ENCODE peak calls at places on chromosomes 1 and 21, in ten cellular contexts. X is left lung, H is fibroblast of mammary gland, K is progenitor cell of endocrine pancreas, Q is B cell, I is IMR-90, G is endothelial cell, P is epithelial cell of esophagus, V is lower lobe of right lung, L is ovary. C is an unnamed sample.

GRCh38 chr1:184513966-184514365 is 127.1 kb downstream of the C1orf21 start:
- DNase-seq in K (no peak), X (no peak), I (peak), L (no peak), H (peak), P (peak), V (no peak), G (no peak), Q (no peak), C (no peak)

GRCh38 chr1:29682918-29683314 is 446.6 kb downstream of the PTPRU start:
- DNase-seq in G (no peak), H (no peak), V (no peak), L (no peak), K (no peak), X (no peak), Q (no peak), P (no peak), I (peak), C (no peak)

GRCh38 chr1:24955161-24955560 is 25.1 kb upstream of the RUNX3 start:
- DNase-seq in I (peak), H (peak), P (peak), Q (peak), L (no peak), X (no peak), G (no peak), K (no peak), V (no peak), C (peak)

GRCh38 chr1:53878492-53879105 is 11.0 kb downstream of the YIPF1 start:
- DNase-seq in X (no peak), P (peak), L (no peak), V (no peak), Q (no peak), G (no peak), K (no peak), H (peak), I (peak), C (no peak)

GRCh38 chr1:208791458-208791857 is 547.3 kb upstream of the PLXNA2 start:
- DNase-seq in H (no peak), X (no peak), G (no peak), I (no peak), L (no peak), V (no peak), P (peak), K (no peak), Q (no peak), C (no peak)

GRCh38 chr1:185916866-185917265 is 182.7 kb downstream of the HMCN1 start:
- DNase-seq in H (peak), I (peak), X (no peak), P (peak), G (no peak), K (no peak), L (no peak), V (no peak), Q (no peak), C (no peak)

GRCh38 chr1:231139125-231139649 is 22.7 kb upstream of the TRIM67 start:
- DNase-seq in I (peak), L (no peak), V (no peak), K (no peak), G (no peak), P (peak), X (no peak), H (peak), Q (no peak), C (no peak)

GRCh38 chr21:41171210-41171609 is 3.2 kb downstream of the BACE2 start:
- DNase-seq in V (peak), L (no peak), P (peak), G (no peak), X (peak), I (no peak), H (no peak), Q (no peak), K (no peak), C (no peak)

GRCh38 chr21:44933938-44934260 is 5.9 kb upstream of the SLX9 start:
- DNase-seq in I (no peak), P (no peak), V (no peak), H (no peak), L (no peak), G (no peak), X (no peak), K (no peak), Q (no peak), C (no peak)

GRCh38 chr1:15830284-15830657 is 17.2 kb upstream of the SPEN start:
- DNase-seq in X (no peak), L (no peak), I (no peak), H (no peak), V (no peak), P (no peak), Q (no peak), G (no peak), K (no peak), C (no peak)
- TF ChIP-seq CTCF in X (no peak), L (no peak), I (no peak), H (no peak), V (no peak), P (peak), Q (peak), G (no peak), K (peak), C (no peak)

GRCh38 chr1:117621316-117621715 is 15.5 kb downstream of the TENT5C start:
- DNase-seq in H (no peak), P (no peak), G (no peak), I (no peak), L (no peak), V (no peak), K (no peak), X (no peak), Q (no peak), C (no peak)

GRCh38 chr1:117623698-117624097 is 17.9 kb downstream of the TENT5C start:
- DNase-seq in V (no peak), X (no peak), G (no peak), K (no peak), H (no peak), P (no peak), L (no peak), I (no peak), Q (no peak), C (no peak)

GRCh38 chr1:117623141-117623540 is 17.3 kb downstream of the TENT5C start:
- DNase-seq in I (no peak), X (no peak), Q (no peak), V (no peak), L (no peak), P (no peak), H (no peak), G (no peak), K (no peak), C (no peak)

GRCh38 chr1:117620440-117620839 is 14.6 kb downstream of the TENT5C start:
- DNase-seq in L (no peak), P (no peak), G (no peak), K (no peak), H (no peak), I (no peak), V (no peak), X (no peak), Q (no peak), C (no peak)

DNA sequence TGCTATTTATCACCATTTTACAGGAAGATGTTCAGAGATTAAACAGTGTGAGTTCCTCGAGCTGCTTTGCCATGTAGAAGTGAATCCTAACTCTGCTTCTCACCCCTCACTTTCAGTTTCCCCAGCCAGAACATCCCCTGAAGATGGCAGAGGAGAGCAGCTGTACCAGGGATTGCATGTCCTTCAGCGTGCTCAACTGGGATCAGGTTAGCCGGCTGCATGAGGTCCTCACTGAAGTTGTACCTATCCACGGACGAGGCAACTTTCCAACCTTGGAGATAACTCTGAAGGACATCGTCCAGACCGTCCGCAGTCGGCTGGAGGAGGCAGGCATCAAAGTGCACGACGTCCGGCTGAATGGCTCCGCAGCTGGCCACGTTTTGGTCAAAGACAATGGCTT is 16.9 kb downstream of the TENT5C start:
- DNase-seq in V (no peak), Q (no peak), L (no peak), P (no peak), X (no peak), K (no peak), I (no peak), G (no peak), H (no peak), C (no peak)
- TF ChIP-seq CTCF in V (no peak), Q (no peak), L (no peak), P (no peak), X (no peak), K (no peak), I (no peak), G (no peak), H (no peak), C (no peak)

DNA sequence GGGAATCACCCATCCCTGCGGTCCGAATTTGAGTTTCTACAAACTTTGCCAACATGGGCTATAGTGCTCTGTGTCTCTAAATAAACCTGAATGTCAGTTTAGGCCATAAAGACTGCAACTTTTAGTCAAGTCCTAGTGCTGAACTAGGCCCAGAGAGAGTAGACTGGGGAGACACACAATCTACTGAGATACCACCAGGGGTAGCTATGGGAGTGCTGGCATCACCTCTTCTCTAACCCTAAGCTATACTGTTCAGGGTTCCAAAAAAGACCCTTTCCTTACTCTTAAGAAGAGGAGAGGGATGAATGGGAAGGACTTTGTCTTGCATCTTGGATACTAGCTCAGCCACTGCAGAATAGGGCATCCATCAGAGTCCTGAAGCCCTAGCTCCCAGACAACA is 866.7 kb upstream of the PRMT6 start:
- DNase-seq in P (no peak), K (no peak), G (no peak), V (no peak), Q (no peak), X (no peak), L (no peak), H (no peak), I (no peak), C (no peak)
- TF ChIP-seq CTCF in P (no peak), K (no peak), G (no peak), V (no peak), Q (no peak), X (no peak), L (no peak), H (no peak), I (no peak), C (no peak)

GRCh38 chr1:85398391-85399064 is 66.4 kb downstream of the DDAH1 start:
- DNase-seq in Q (no peak), I (peak), K (no peak), V (no peak), L (no peak), P (peak), H (peak), G (no peak), X (no peak), C (no peak)

GRCh38 chr1:85396194-85396593 is 68.8 kb downstream of the DDAH1 start:
- DNase-seq in I (no peak), Q (no peak), G (no peak), K (no peak), X (no peak), V (no peak), H (no peak), P (no peak), L (no peak), C (no peak)

GRCh38 chr1:85394130-85394529 is 70.8 kb downstream of the DDAH1 start:
- DNase-seq in K (no peak), V (no peak), X (no peak), P (no peak), L (no peak), I (peak), G (no peak), Q (no peak), H (peak), C (no peak)

GRCh38 chr1:85393490-85393889 is 71.5 kb downstream of the DDAH1 start:
- DNase-seq in K (no peak), I (no peak), X (no peak), H (no peak), L (no peak), V (no peak), Q (no peak), P (no peak), G (no peak), C (no peak)

DNA sequence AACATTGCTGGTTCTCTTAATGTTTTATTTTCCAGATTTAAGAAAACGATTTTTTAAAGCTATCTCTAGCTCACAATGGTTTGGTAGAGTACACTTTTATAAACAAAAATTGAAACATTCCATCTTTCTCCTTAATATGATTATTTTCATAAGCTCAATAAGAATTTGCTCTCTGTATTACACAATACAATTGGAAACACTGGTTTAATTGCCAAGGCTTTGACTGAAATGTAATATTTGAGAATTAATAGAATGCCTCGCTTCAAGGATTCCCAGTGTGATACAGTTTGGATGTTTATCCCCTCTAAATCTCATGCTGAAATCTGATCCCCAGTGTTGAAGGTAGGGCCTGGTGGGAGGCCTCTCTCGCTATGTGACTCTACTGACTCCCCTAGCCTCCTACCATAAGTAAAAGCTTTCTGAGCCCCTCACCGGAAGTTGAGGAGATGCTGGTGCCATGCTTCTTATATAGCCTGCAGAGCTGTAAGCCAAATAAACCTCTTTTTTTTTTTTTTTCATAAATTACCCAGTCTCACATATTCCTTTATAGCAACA is 67.4 kb downstream of the DDAH1 start:
- DNase-seq in Q (no peak), P (no peak), I (peak), L (no peak), H (no peak), G (no peak), K (no peak), V (no peak), X (no peak), C (no peak)
- TF ChIP-seq CTCF in Q (no peak), P (no peak), I (no peak), L (no peak), H (no peak), G (no peak), K (no peak), V (no peak), X (no peak), C (no peak)

DNA sequence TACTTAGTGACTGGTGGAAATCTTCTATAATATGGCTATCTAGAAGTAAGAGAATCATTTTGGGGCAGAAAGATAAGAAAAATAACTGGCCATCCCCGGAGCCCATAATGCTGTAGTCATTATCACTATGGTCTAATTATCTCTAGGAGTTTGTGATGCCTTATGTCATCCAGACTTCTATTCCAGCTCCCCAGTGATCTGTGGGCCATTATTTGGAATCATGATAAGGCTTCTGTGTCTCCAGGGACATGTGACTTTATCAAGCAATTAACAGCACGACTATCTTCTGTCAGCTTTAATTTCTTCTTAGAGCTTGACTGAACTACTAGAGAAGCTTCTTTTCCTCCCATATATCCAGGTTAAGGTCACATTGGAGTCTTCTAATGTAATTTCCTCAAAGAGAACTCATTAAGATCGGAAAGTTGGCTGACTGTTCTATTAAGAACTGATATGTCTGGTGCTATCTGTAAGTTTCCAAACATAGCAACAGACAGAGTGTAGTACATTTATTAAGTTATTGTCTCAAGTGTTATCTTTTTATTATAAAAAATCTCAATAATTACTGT is 100.4 kb downstream of the LHX8 start:
- DNase-seq in L (no peak), V (no peak), K (no peak), P (no peak), Q (no peak), H (no peak), G (no peak), X (no peak), I (no peak), C (no peak)
- TF ChIP-seq CTCF in L (no peak), V (no peak), K (no peak), P (no peak), Q (no peak), H (no peak), G (no peak), X (no peak), I (no peak), C (no peak)

GRCh38 chr1:18883636-18884418 is 18.5 kb downstream of the ALDH4A1 start:
- DNase-seq in Q (peak), L (peak), X (no peak), G (peak), K (peak), H (peak), P (peak), V (peak), I (peak), C (peak)

GRCh38 chr1:18883079-18883478 is 19.3 kb downstream of the ALDH4A1 start:
- DNase-seq in X (no peak), V (no peak), K (no peak), Q (no peak), I (no peak), L (no peak), G (no peak), P (no peak), H (no peak), C (no peak)

GRCh38 chr1:18884727-18885126 is 17.6 kb downstream of the ALDH4A1 start:
- DNase-seq in H (no peak), X (no peak), K (no peak), P (no peak), I (no peak), V (no peak), Q (no peak), L (no peak), G (no peak), C (no peak)

GRCh38 chr1:18885311-18886002 is 16.9 kb downstream of the ALDH4A1 start:
- DNase-seq in G (no peak), L (no peak), H (no peak), Q (no peak), P (no peak), K (no peak), I (no peak), V (no peak), X (no peak), C (no peak)

GRCh38 chr1:18884419-18884717 is 18.0 kb downstream of the ALDH4A1 start:
- DNase-seq in K (no peak), X (no peak), I (no peak), P (no peak), L (no peak), G (no peak), Q (no peak), V (no peak), H (no peak), C (no peak)
- TF ChIP-seq CTCF in K (no peak), X (no peak), I (no peak), P (no peak), L (no peak), G (peak), Q (peak), V (no peak), H (no peak), C (peak)

GRCh38 chr1:157951219-157951618 is 42.2 kb upstream of the KIRREL1 start:
- DNase-seq in L (no peak), X (no peak), V (no peak), Q (no peak), G (no peak), K (no peak), H (no peak), P (no peak), I (no peak), C (no peak)

GRCh38 chr1:157952601-157953000 is 40.8 kb upstream of the KIRREL1 start:
- DNase-seq in Q (no peak), I (no peak), V (no peak), L (no peak), G (no peak), K (no peak), X (no peak), H (no peak), P (no peak), C (no peak)

GRCh38 chr1:157944666-157945280 is 48.7 kb upstream of the KIRREL1 start:
- DNase-seq in L (no peak), I (no peak), P (no peak), H (no peak), Q (no peak), V (no peak), G (no peak), X (no peak), K (no peak), C (no peak)

DNA sequence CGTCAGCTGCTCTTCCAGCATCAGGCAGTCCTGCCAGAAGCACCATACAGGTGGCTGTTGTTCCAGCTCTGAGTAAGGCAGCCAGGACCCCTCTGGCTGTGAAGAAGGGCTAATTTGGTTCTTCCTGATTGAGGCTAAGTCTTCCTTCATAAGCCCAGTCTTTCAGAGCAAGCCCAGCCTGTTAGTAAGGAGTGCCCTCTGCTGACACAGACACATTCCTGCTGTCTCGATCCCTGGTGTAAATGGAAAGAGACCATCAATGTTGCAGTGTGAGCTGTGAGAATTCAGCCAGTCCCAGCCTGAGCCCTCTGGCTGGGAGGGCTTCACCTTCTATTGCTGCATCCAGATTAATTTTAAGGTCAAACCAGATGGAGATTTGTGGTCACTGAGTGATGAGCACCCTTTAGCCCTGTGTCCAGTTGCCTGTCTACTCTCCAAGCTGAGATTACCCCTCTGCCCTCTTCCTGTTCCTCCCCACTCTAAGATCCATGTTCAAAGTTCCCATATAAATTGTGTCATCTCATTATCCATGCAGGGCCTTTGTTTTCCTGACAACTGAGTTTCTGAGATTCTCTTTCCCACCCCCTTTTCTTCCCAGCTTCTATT is 44.8 kb upstream of the KIRREL1 start:
- DNase-seq in G (peak), H (peak), Q (no peak), K (peak), L (no peak), V (no peak), P (peak), I (peak), X (no peak), C (peak)
- TF ChIP-seq CTCF in G (no peak), H (peak), Q (peak), K (peak), L (no peak), V (peak), P (peak), I (peak), X (peak), C (no peak)

DNA sequence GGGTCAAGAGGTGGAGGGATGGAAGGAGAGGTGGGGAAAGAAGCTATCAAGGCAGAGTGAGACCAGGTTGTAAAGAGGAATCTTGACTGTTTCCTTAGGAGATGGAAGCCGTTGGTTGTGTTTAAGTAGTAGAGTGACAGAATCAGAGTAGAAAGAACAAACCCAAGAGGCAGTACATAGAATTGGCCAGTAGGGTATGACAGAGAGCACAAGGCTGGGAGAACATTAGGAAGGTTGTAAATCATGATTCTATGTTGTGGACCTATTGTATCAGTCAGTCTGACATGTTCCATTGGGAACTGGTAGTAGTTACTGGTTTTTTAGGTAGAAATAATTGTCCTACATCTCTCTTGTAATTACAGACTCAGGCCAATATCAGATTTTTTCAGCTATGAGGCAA is 486.9 kb upstream of the USP24 start:
- DNase-seq in G (peak), V (no peak), L (no peak), K (no peak), Q (no peak), I (no peak), P (peak), H (peak), X (no peak), C (no peak)
- TF ChIP-seq CTCF in G (peak), V (peak), L (no peak), K (peak), Q (peak), I (peak), P (peak), H (peak), X (peak), C (peak)

DNA sequence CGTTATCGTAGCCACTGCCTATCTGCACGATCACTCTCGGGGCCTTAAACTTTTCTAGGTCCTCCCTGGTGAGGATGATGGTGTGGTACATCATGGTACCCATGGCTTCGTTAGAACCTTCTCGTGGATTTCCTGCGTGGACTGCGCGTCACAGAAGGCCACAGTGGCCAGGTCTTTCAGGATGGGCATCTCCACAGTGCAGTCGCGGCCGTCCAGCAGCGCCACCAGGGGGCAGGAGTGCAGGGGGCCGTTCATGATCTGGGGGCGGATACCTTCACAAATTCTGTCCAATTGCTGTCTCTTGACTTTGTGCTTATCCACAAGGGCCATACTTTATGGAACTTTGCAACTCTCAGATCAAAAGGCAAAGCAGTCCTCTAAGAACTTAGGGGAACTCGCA is 69.6 kb downstream of the WLS start:
- DNase-seq in P (no peak), H (no peak), Q (no peak), I (no peak), V (no peak), G (peak), K (no peak), X (no peak), L (no peak), C (no peak)
- TF ChIP-seq CTCF in P (peak), H (peak), Q (no peak), I (peak), V (peak), G (peak), K (no peak), X (no peak), L (no peak), C (peak)